ENCODE peak calls at places on chromosomes 11 and 22, in eight cellular contexts. V is fibroblast of pulmonary artery, J is AG09319, F is astrocyte of the spinal cord, M is neural crest cell, L is fibroblast of mammary gland, Q is transverse colon, T is bronchial epithelial cell. Z is an unnamed sample.

GRCh38 chr11:78449866-78450265 is 32.2 kb upstream of the GAB2 start:
- DNase-seq in V (peak; percentile 13), J (no peak), F (no peak), M (no peak), L (peak; percentile 15), Q (no peak), T (no peak), Z (no peak)

GRCh38 chr11:128190312-128190711 is 397.0 kb downstream of the ETS1 start:
- DNase-seq in V (no peak), J (no peak), F (no peak), M (no peak), L (no peak), Q (no peak), T (no peak), Z (no peak)

GRCh38 chr11:130606781-130607511 is 158.5 kb downstream of the ADAMTS15 start:
- DNase-seq in V (no peak), J (no peak), F (peak; percentile 66), M (no peak), L (peak; percentile 77), Q (no peak), T (no peak), Z (no peak)

GRCh38 chr11:100735949-100736675 is 49.0 kb downstream of the ARHGAP42 start:
- DNase-seq in V (peak; percentile 62), J (no peak), F (no peak), M (no peak), L (no peak), Q (no peak), T (no peak), Z (no peak)

GRCh38 chr11:1654388-1655167 is 25.0 kb downstream of the KRTAP5-5 start:
- DNase-seq in V (no peak), J (no peak), F (no peak), M (no peak), L (no peak), Q (no peak), T (no peak), Z (no peak)

GRCh38 chr22:37260939-37261338 is 16.9 kb upstream of the RAC2 start:
- DNase-seq in V (peak; percentile 65), J (no peak), F (peak; percentile 38), M (peak; percentile 59), L (peak; percentile 51), Q (peak; percentile 63), T (no peak), Z (no peak)

GRCh38 chr11:119320593-119321524 is 3.9 kb upstream of the MCAM start:
- DNase-seq in V (peak; percentile 58), J (no peak), F (peak; percentile 67), M (peak; percentile 59), L (peak; percentile 25), Q (peak; percentile 72), T (no peak), Z (no peak)

GRCh38 chr11:9013373-9013772 is 9.6 kb upstream of the NRIP3 start:
- DNase-seq in V (no peak), J (no peak), F (no peak), M (no peak), L (no peak), Q (no peak), T (no peak), Z (no peak)

GRCh38 chr22:33823552-33823951 is 96.7 kb downstream of the LARGE1 start:
- DNase-seq in V (peak; percentile 37), J (no peak), F (peak; percentile 3), M (no peak), L (no peak), Q (no peak), T (no peak), Z (no peak)

GRCh38 chr11:44589301-44589700 is 23.8 kb downstream of the CD82 start:
- DNase-seq in V (peak; percentile 29), J (peak; percentile 48), F (peak; percentile 70), M (no peak), L (peak; percentile 79), Q (no peak), T (no peak), Z (no peak)

GRCh38 chr22:37020192-37020479 is 594 bp downstream of the MPST start:
- DNase-seq in V (peak; percentile 51), J (no peak), F (peak; percentile 50), M (no peak), L (peak; percentile 63), Q (peak; percentile 75), T (peak; percentile 53), Z (no peak)

GRCh38 chr11:23594755-23595154 is 734.5 kb upstream of the CCDC179 start:
- DNase-seq in V (no peak), J (no peak), F (no peak), M (no peak), L (no peak), Q (no peak), T (no peak), Z (no peak)

GRCh38 chr11:107140988-107141387 is 122.7 kb upstream of the GUCY1A2 start:
- DNase-seq in V (no peak), J (no peak), F (no peak), M (no peak), L (no peak), Q (no peak), T (no peak), Z (no peak)

GRCh38 chr22:28892175-28892731 is 8.9 kb downstream of the ZNRF3 start:
- DNase-seq in V (no peak), J (no peak), F (no peak), M (no peak), L (no peak), Q (no peak), T (peak; percentile 83), Z (no peak)

DNA sequence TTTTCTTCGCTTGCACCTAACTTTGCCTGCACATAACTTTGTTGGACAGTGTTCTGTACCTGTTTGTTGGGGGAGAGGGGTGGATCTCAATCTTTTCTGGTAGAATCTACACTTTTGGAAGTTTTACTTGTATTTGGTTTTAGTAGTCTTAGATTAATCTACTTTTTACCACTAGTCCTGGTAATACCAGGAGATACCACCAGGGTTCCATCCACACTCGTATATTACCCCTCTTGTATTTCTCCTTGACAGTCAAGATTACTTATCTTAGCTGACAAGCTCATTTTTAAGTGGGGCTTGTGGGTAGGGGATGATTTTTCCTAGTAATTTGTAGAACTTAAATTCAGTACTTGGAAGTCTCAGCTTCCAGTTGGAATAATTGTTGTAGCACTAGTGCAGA is 37.3 kb upstream of the TECTA start:
- DNase-seq in V (no peak), J (no peak), F (no peak), M (no peak), L (peak; percentile 11), Q (no peak), T (no peak), Z (no peak)
- TF ChIP-seq CTCF in V (peak; percentile 39), J (peak; percentile 14), F (peak; percentile 38), M (peak; percentile 61), L (peak; percentile 40), Q (peak; percentile 38), T (no peak), Z (no peak)

GRCh38 chr11:82494988-82495432 is 238.7 kb downstream of the FAM181B start:
- DNase-seq in V (no peak), J (no peak), F (no peak), M (peak; percentile 2), L (peak; percentile 5), Q (no peak), T (peak; percentile 21), Z (no peak)
- TF ChIP-seq CTCF in V (no peak), J (no peak), F (peak; percentile 4), M (peak; percentile 63), L (peak; percentile 18), Q (no peak), T (peak; percentile 47), Z (no peak)

GRCh38 chr11:120391297-120391696 is 55.1 kb downstream of the ARHGEF12 start:
- DNase-seq in V (no peak), J (no peak), F (no peak), M (peak; percentile 20), L (no peak), Q (no peak), T (no peak), Z (no peak)

GRCh38 chr11:120388261-120388660 is 52.0 kb downstream of the ARHGEF12 start:
- DNase-seq in V (no peak), J (no peak), F (no peak), M (no peak), L (no peak), Q (no peak), T (no peak), Z (no peak)

GRCh38 chr11:120391854-120392253 is 55.6 kb downstream of the ARHGEF12 start:
- DNase-seq in V (no peak), J (no peak), F (peak; percentile 32), M (no peak), L (no peak), Q (no peak), T (no peak), Z (no peak)

GRCh38 chr11:120390585-120390922 is 54.3 kb downstream of the ARHGEF12 start:
- DNase-seq in V (no peak), J (no peak), F (no peak), M (no peak), L (no peak), Q (no peak), T (no peak), Z (no peak)

DNA sequence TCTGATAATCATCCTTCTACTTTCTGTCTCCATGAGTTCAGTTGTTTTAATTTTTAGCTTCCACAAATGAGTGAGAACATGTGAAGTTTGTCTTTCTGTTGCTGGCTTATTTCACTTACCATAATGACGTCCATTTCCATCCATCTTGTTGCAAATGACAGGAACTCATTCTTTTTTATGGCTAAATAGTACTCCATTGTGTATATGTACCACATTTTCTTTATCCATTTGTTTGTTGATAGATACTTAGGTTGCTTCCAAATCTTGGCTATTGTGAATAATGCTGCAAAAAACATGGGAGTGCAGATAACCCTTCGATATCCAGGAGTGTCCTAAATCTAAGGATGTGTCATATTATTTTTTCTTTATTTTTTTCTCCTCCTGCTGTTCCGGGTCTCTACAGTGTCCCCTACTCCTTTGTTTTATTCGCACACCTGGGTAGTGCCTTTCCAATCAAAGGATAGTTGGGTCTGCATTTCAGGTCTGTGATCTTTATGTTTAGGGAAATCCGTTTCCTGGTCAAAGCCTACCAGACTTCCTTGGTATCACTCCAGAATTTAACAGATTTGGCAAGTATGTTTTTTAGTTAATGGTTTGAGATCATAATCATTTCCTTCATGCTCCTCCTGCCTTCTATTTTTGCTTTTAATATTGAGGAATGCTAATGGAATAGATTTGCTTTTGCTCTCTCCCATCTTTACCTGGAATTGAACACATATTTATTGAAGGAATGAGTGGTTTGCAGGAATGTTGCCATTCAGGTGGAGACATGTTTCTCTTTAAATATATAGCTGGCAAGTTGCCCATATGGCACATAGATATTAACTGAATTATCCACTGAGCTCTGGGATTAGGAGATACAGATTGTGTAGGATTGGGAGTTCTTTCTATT is 53.7 kb downstream of the ARHGEF12 start:
- DNase-seq in V (no peak), J (no peak), F (no peak), M (no peak), L (no peak), Q (no peak), T (peak; percentile 82), Z (no peak)
- TF ChIP-seq CTCF in V (no peak), J (no peak), F (no peak), M (no peak), L (no peak), Q (no peak), T (no peak), Z (no peak)

DNA sequence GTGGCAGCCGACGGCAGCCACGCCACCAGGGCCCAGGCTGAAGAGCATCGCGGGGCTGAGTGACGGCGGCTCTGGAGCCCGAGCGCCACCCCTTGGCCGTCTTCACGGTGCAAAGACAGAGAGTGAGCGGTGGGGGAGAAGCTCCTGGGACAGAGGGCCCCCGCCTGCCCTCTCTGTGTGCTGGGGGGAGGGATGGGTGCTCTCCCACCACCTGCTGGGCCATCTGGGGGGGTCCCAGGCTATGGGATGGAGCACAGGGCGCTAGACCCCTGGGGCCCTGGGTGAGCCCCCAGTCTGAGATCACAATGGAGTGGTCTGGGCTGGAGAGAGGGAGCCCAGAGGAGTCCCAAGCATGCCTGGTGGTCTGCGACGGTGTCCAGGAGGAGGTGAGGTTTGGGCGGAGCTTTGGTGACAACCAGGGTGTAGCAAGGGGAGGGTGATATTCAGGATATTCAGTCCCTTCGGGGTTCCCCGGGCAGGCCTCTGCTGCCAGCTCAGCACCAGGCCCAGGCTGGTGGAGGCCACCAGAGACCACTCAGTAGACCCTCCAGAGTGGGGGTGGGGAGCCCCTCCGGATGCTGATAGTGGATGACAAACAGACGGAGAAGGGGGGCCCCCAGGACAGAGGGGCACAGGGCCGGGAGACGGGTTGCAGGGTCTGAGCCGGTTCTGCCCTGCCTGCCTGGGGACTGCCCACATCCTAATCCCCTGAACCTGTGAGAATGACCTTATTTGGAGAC is 78.1 kb upstream of the PRR5 start:
- DNase-seq in V (peak; percentile 50), J (no peak), F (no peak), M (peak; percentile 38), L (no peak), Q (no peak), T (peak; percentile 4), Z (no peak)
- TF ChIP-seq CTCF in V (peak; percentile 60), J (peak; percentile 51), F (peak; percentile 69), M (peak; percentile 64), L (no peak), Q (no peak), T (peak; percentile 70), Z (no peak)